ENCODE peak calls at places on chromosomes 6 and 20, in four cellular contexts. R, U, C and H are unnamed samples.

GRCh38 chr6:168724033-168724432 is 283.0 kb downstream of the SMOC2 start:
- DNase-seq in R (no peak), U (no peak), C (no peak), H (no peak)

GRCh38 chr20:11976966-11977365 is 59.3 kb downstream of the BTBD3 start:
- DNase-seq in R (no peak), U (no peak), C (no peak), H (no peak)

GRCh38 chr6:148700713-148701392 is 46.0 kb upstream of the UST start:
- DNase-seq in R (no peak), U (no peak), C (peak; percentile 55), H (no peak)

GRCh38 chr6:109524129-109524528 is 41.1 kb upstream of the ZBTB24 start:
- DNase-seq in R (no peak), U (no peak), C (no peak), H (no peak)

GRCh38 chr20:13650474-13650873 is 11.7 kb upstream of the TASP1 start:
- DNase-seq in R (no peak), U (no peak), C (no peak), H (peak; percentile 42)

GRCh38 chr6:7124114-7124513 is 16.4 kb downstream of the RREB1 start:
- DNase-seq in R (no peak), U (no peak), C (no peak), H (no peak)

GRCh38 chr6:30591008-30591407 is 19.8 kb downstream of the ABCF1 start:
- DNase-seq in R (no peak), U (no peak), C (no peak), H (no peak)

GRCh38 chr6:36128073-36128472 is 2.2 kb upstream of the MAPK13 start:
- DNase-seq in R (no peak), U (no peak), C (no peak), H (no peak)

GRCh38 chr6:73258721-73259120 is 4.3 kb downstream of the KHDC1 start:
- DNase-seq in R (no peak), U (no peak), C (no peak), H (no peak)

GRCh38 chr6:152094992-152095592 is 287.6 kb downstream of the ESR1 start:
- DNase-seq in R (no peak), U (peak; percentile 95), C (peak; percentile 25), H (no peak)

GRCh38 chr6:149079911-149080501 is 237.5 kb upstream of the TAB2 start:
- DNase-seq in R (no peak), U (peak; percentile 72), C (no peak), H (no peak)

GRCh38 chr6:110493253-110493800 is 16.9 kb upstream of the SLC22A16 start:
- DNase-seq in R (no peak), U (no peak), C (no peak), H (no peak)

GRCh38 chr6:155853011-155853410 is 397.4 kb upstream of the NOX3 start:
- DNase-seq in R (no peak), U (no peak), C (no peak), H (peak; percentile 77)

GRCh38 chr6:143205983-143206382 is 145.3 kb downstream of the AIG1 start:
- DNase-seq in R (no peak), U (no peak), C (no peak), H (no peak)

GRCh38 chr6:38856490-38856889 is 141.4 kb downstream of the DNAH8 start:
- DNase-seq in R (no peak), U (no peak), C (no peak), H (no peak)

GRCh38 chr6:56490994-56491393 is 151.7 kb downstream of the DST start:
- DNase-seq in R (no peak), U (peak; percentile 57), C (no peak), H (no peak)

GRCh38 chr20:25341716-25342680 is 48.6 kb downstream of the ABHD12 start:
- DNase-seq in R (no peak), U (no peak), C (no peak), H (no peak)

GRCh38 chr20:23340524-23340923 is 10.1 kb upstream of the NXT1 start:
- DNase-seq in R (no peak), U (peak; percentile 45), C (no peak), H (peak; percentile 60)

GRCh38 chr20:4064118-4064962 is 49.0 kb upstream of the RNF24 start:
- DNase-seq in R (peak; percentile 24), U (peak; percentile 63), C (no peak), H (no peak)

GRCh38 chr6:148440877-148441453 is 98.3 kb downstream of the SASH1 start:
- DNase-seq in R (no peak), U (peak; percentile 93), C (no peak), H (no peak)

GRCh38 chr6:12751694-12752304 is 35.2 kb downstream of the PHACTR1 start:
- DNase-seq in R (no peak), U (peak; percentile 60), C (peak; percentile 8), H (no peak)

GRCh38 chr6:111605100-111605748 is 454 bp downstream of the TRAF3IP2 start:
- DNase-seq in R (peak; percentile 42), U (peak; percentile 69), C (peak; percentile 30), H (peak; percentile 71)

GRCh38 chr6:37938909-37939308 is 119.4 kb downstream of the ZFAND3 start:
- DNase-seq in R (no peak), U (no peak), C (no peak), H (no peak)

GRCh38 chr20:24761220-24762065 is 187.6 kb upstream of the CST7 start:
- DNase-seq in R (no peak), U (no peak), C (no peak), H (no peak)

GRCh38 chr6:55892749-55893357 is 17.5 kb upstream of the BMP5 start:
- DNase-seq in R (no peak), U (no peak), C (no peak), H (no peak)

GRCh38 chr6:169863149-169863525 is 111.7 kb downstream of the ERMARD start:
- DNase-seq in R (no peak), U (no peak), C (no peak), H (no peak)

GRCh38 chr6:7518853-7519252 is 22.6 kb upstream of the DSP start:
- DNase-seq in R (no peak), U (no peak), C (no peak), H (no peak)

GRCh38 chr20:9884061-9884460 is 45.2 kb upstream of the PAK5 start:
- DNase-seq in R (no peak), U (no peak), C (no peak), H (no peak)

GRCh38 chr6:130076512-130076911 is 58.1 kb downstream of the L3MBTL3 start:
- DNase-seq in R (no peak), U (no peak), C (peak; percentile 15), H (peak; percentile 6)

GRCh38 chr6:16956371-16956770 is 145.5 kb upstream of the STMND1 start:
- DNase-seq in R (no peak), U (no peak), C (peak; percentile 25), H (no peak)

GRCh38 chr6:164034602-164035140 is 620.2 kb downstream of the QKI start:
- DNase-seq in R (no peak), U (no peak), C (no peak), H (no peak)

GRCh38 chr6:34671362-34671761 is 25.2 kb downstream of the ILRUN start:
- DNase-seq in R (no peak), U (no peak), C (no peak), H (no peak)